ENCODE peak calls at places on chromosomes 12 and 14, in seven cellular contexts. One of them, this sample, is unnamed.

GRCh38 chr12:82329508-82329907 is 28.7 kb downstream of the CCDC59 start:
- DNase-seq in NCI-H1092: peak
- DNase-seq in activated CD4-positive, alpha-beta T cell treated with anti-CD3 and anti-CD28 coated beads, Interleukin-2, amount 50 U/mL, for 1 hour: no peak
- DNase-seq in stimulated activated CD4-positive, alpha-beta T cell treated with anti-CD3 and anti-CD28 coated beads, Interleukin-2, amount 100 ng/mL, for 48 hours: no peak
- DNase-seq in NCI-H1417: peak
- DNase-seq in psoas muscle: no peak
- DNase-seq in AG08396: no peak
- DNase-seq in this sample: peak

GRCh38 chr14:89264196-89264800 is 152.7 kb downstream of the FOXN3 start:
- DNase-seq in NCI-H1092: no peak
- DNase-seq in activated CD4-positive, alpha-beta T cell treated with anti-CD3 and anti-CD28 coated beads, Interleukin-2, amount 50 U/mL, for 1 hour: no peak
- DNase-seq in stimulated activated CD4-positive, alpha-beta T cell treated with anti-CD3 and anti-CD28 coated beads, Interleukin-2, amount 100 ng/mL, for 48 hours: no peak
- DNase-seq in NCI-H1417: no peak
- DNase-seq in psoas muscle: no peak
- DNase-seq in AG08396: no peak
- DNase-seq in this sample: no peak

GRCh38 chr14:23207146-23207540 is 23.7 kb upstream of the SLC7A8 start:
- DNase-seq in NCI-H1092: no peak
- DNase-seq in activated CD4-positive, alpha-beta T cell treated with anti-CD3 and anti-CD28 coated beads, Interleukin-2, amount 50 U/mL, for 1 hour: no peak
- DNase-seq in stimulated activated CD4-positive, alpha-beta T cell treated with anti-CD3 and anti-CD28 coated beads, Interleukin-2, amount 100 ng/mL, for 48 hours: no peak
- DNase-seq in NCI-H1417: no peak
- DNase-seq in psoas muscle: no peak
- DNase-seq in AG08396: no peak
- DNase-seq in this sample: no peak

GRCh38 chr12:52969828-52970569 is 21.1 kb downstream of the KRT18 start:
- DNase-seq in NCI-H1092: no peak
- DNase-seq in activated CD4-positive, alpha-beta T cell treated with anti-CD3 and anti-CD28 coated beads, Interleukin-2, amount 50 U/mL, for 1 hour: no peak
- DNase-seq in stimulated activated CD4-positive, alpha-beta T cell treated with anti-CD3 and anti-CD28 coated beads, Interleukin-2, amount 100 ng/mL, for 48 hours: no peak
- DNase-seq in NCI-H1417: no peak
- DNase-seq in psoas muscle: no peak
- DNase-seq in AG08396: no peak
- DNase-seq in this sample: no peak

GRCh38 chr12:120640840-120641833 is 711 bp downstream of the CABP1 start:
- DNase-seq in NCI-H1092: no peak
- DNase-seq in activated CD4-positive, alpha-beta T cell treated with anti-CD3 and anti-CD28 coated beads, Interleukin-2, amount 50 U/mL, for 1 hour: peak
- DNase-seq in stimulated activated CD4-positive, alpha-beta T cell treated with anti-CD3 and anti-CD28 coated beads, Interleukin-2, amount 100 ng/mL, for 48 hours: peak
- DNase-seq in NCI-H1417: peak
- DNase-seq in psoas muscle: peak
- DNase-seq in AG08396: peak
- DNase-seq in this sample: no peak

GRCh38 chr12:67469666-67470065 is 178.9 kb upstream of the DYRK2 start:
- DNase-seq in NCI-H1092: no peak
- DNase-seq in activated CD4-positive, alpha-beta T cell treated with anti-CD3 and anti-CD28 coated beads, Interleukin-2, amount 50 U/mL, for 1 hour: no peak
- DNase-seq in stimulated activated CD4-positive, alpha-beta T cell treated with anti-CD3 and anti-CD28 coated beads, Interleukin-2, amount 100 ng/mL, for 48 hours: no peak
- DNase-seq in NCI-H1417: peak
- DNase-seq in psoas muscle: no peak
- DNase-seq in AG08396: no peak
- DNase-seq in this sample: no peak

GRCh38 chr12:56221233-56221756 is 427 bp downstream of the RNF41 start:
- DNase-seq in NCI-H1092: no peak
- DNase-seq in activated CD4-positive, alpha-beta T cell treated with anti-CD3 and anti-CD28 coated beads, Interleukin-2, amount 50 U/mL, for 1 hour: peak
- DNase-seq in stimulated activated CD4-positive, alpha-beta T cell treated with anti-CD3 and anti-CD28 coated beads, Interleukin-2, amount 100 ng/mL, for 48 hours: no peak
- DNase-seq in NCI-H1417: peak
- DNase-seq in psoas muscle: peak
- DNase-seq in AG08396: peak
- DNase-seq in this sample: no peak

GRCh38 chr14:91897121-91897701 is 29.9 kb upstream of the TC2N start:
- DNase-seq in NCI-H1092: no peak
- DNase-seq in activated CD4-positive, alpha-beta T cell treated with anti-CD3 and anti-CD28 coated beads, Interleukin-2, amount 50 U/mL, for 1 hour: no peak
- DNase-seq in stimulated activated CD4-positive, alpha-beta T cell treated with anti-CD3 and anti-CD28 coated beads, Interleukin-2, amount 100 ng/mL, for 48 hours: no peak
- DNase-seq in NCI-H1417: peak
- DNase-seq in psoas muscle: peak
- DNase-seq in AG08396: peak
- DNase-seq in this sample: no peak

GRCh38 chr14:68076451-68076850 is 256.9 kb downstream of the RAD51B start:
- DNase-seq in NCI-H1092: no peak
- DNase-seq in activated CD4-positive, alpha-beta T cell treated with anti-CD3 and anti-CD28 coated beads, Interleukin-2, amount 50 U/mL, for 1 hour: no peak
- DNase-seq in stimulated activated CD4-positive, alpha-beta T cell treated with anti-CD3 and anti-CD28 coated beads, Interleukin-2, amount 100 ng/mL, for 48 hours: no peak
- DNase-seq in NCI-H1417: no peak
- DNase-seq in psoas muscle: no peak
- DNase-seq in AG08396: peak
- DNase-seq in this sample: no peak